ENCODE peak calls at places on chromosomes 7 and 10, in five cellular contexts. I is GM12865, P is BE2C, U is NCI-H526, N is dorsolateral prefrontal cortex. W is an unnamed sample.

GRCh38 chr10:87660484-87661133 is 931 bp downstream of the PAPSS2 start:
- DNase-seq in I (no peak), P (no peak), U (no peak), N (no peak), W (no peak)

GRCh38 chr7:873367-874002 is 2.9 kb upstream of the GET4 start:
- DNase-seq in I (peak; percentile 85), P (peak; percentile 81), U (peak; percentile 78), N (peak; percentile 86), W (peak; percentile 69)

GRCh38 chr7:138934861-138935260 is 46.3 kb downstream of the KIAA1549 start:
- DNase-seq in I (no peak), P (peak; percentile 43), U (no peak), N (no peak), W (no peak)

GRCh38 chr7:143416565-143417149 is 8.0 kb upstream of the EPHA1 start:
- DNase-seq in I (peak; percentile 56), P (no peak), U (no peak), N (no peak), W (no peak)

GRCh38 chr7:69605070-69605469 is 6.8 kb downstream of the AUTS2 start:
- DNase-seq in I (no peak), P (no peak), U (no peak), N (no peak), W (no peak)

GRCh38 chr10:58010076-58010475 is 257.6 kb downstream of the IPMK start:
- DNase-seq in I (peak; percentile 2), P (no peak), U (no peak), N (no peak), W (no peak)

GRCh38 chr10:130758529-130758928 is 553.0 kb downstream of the TCERG1L start:
- DNase-seq in I (no peak), P (no peak), U (no peak), N (no peak), W (no peak)

GRCh38 chr10:31030216-31030615 is 1.4 kb downstream of the ZNF438 start:
- DNase-seq in I (no peak), P (no peak), U (no peak), N (no peak), W (no peak)

GRCh38 chr7:142611566-142612250 is 137.6 kb upstream of the PRSS1 start:
- DNase-seq in I (no peak), P (no peak), U (no peak), N (no peak), W (no peak)

GRCh38 chr7:158249692-158250091 is 337.9 kb downstream of the PTPRN2 start:
- DNase-seq in I (no peak), P (no peak), U (no peak), N (no peak), W (no peak)

GRCh38 chr7:149621776-149622175 is 124.2 kb upstream of the ZNF746 start:
- DNase-seq in I (peak; percentile 47), P (no peak), U (no peak), N (no peak), W (no peak)

GRCh38 chr10:31528834-31529233 is 209.8 kb downstream of the ZEB1 start:
- DNase-seq in I (no peak), P (no peak), U (no peak), N (no peak), W (no peak)

GRCh38 chr7:30086529-30086928 is 48.3 kb upstream of the MTURN start:
- DNase-seq in I (no peak), P (no peak), U (no peak), N (no peak), W (no peak)

GRCh38 chr7:151310578-151310977 is 31.0 kb upstream of the NUB1 start:
- DNase-seq in I (no peak), P (peak; percentile 32), U (peak; percentile 6), N (no peak), W (no peak)

GRCh38 chr7:11831383-11831726 is 643 bp downstream of the THSD7A start:
- DNase-seq in I (no peak), P (peak; percentile 6), U (no peak), N (no peak), W (no peak)

GRCh38 chr7:44767912-44768662 is 19.4 kb downstream of the ZMIZ2 start:
- DNase-seq in I (peak; percentile 62), P (peak; percentile 43), U (no peak), N (peak; percentile 83), W (peak; percentile 68)

GRCh38 chr7:103011650-103012049 is 62.9 kb downstream of the FBXL13 start:
- DNase-seq in I (no peak), P (no peak), U (no peak), N (no peak), W (no peak)

GRCh38 chr7:372546-372938 is 82.6 kb downstream of the FOXL3 start:
- DNase-seq in I (no peak), P (peak; percentile 3), U (no peak), N (no peak), W (no peak)

GRCh38 chr10:101485681-101486554 is 102.1 kb downstream of the POLL start:
- DNase-seq in I (no peak), P (peak; percentile 61), U (no peak), N (peak; percentile 48), W (peak; percentile 25)

GRCh38 chr7:148719753-148720152 is 21.1 kb downstream of the CUL1 start:
- DNase-seq in I (no peak), P (no peak), U (no peak), N (no peak), W (no peak)

GRCh38 chr10:125936331-125936730 is 40.0 kb downstream of the FANK1 start:
- DNase-seq in I (no peak), P (no peak), U (no peak), N (no peak), W (no peak)

GRCh38 chr10:76784076-76784475 is 853.5 kb downstream of the KCNMA1 start:
- DNase-seq in I (no peak), P (no peak), U (no peak), N (no peak), W (no peak)

GRCh38 chr10:49076741-49077521 is 38.4 kb downstream of the VSTM4 start:
- DNase-seq in I (peak; percentile 69), P (no peak), U (no peak), N (no peak), W (no peak)

GRCh38 chr10:86938260-86938659 is 19.2 kb downstream of the MMRN2 start:
- DNase-seq in I (no peak), P (no peak), U (no peak), N (no peak), W (no peak)

GRCh38 chr7:142459557-142459963 is 201.7 kb upstream of the PRSS58 start:
- DNase-seq in I (peak; percentile 61), P (no peak), U (peak; percentile 94), N (peak; percentile 32), W (peak; percentile 63)

GRCh38 chr7:91915401-91916067 is 25.1 kb upstream of the AKAP9 start:
- DNase-seq in I (no peak), P (no peak), U (no peak), N (no peak), W (no peak)

GRCh38 chr10:44961931-44962750 is 2.5 kb downstream of the RASSF4 start:
- DNase-seq in I (no peak), P (no peak), U (no peak), N (peak; percentile 9), W (no peak)

GRCh38 chr10:21424511-21424910 is 101.0 kb downstream of the SKIDA1 start:
- DNase-seq in I (no peak), P (no peak), U (no peak), N (no peak), W (no peak)

GRCh38 chr7:37092548-37092947 is 356.1 kb downstream of the ELMO1 start:
- DNase-seq in I (no peak), P (no peak), U (no peak), N (peak; percentile 43), W (no peak)

GRCh38 chr7:135282621-135283295 is 49.1 kb downstream of the STRA8 start:
- DNase-seq in I (no peak), P (no peak), U (no peak), N (no peak), W (no peak)

W was measured in hippocampal formation.